ENCODE peak calls at places on chromosome 2, in four cellular contexts. A is K562, M is GM12878, Q is HepG2. O is an unnamed sample.

GRCh38 chr2:189393440-189394111 is 47.7 kb upstream of the WDR75 start:
- DNase-seq in M (no peak), A (no peak), Q (no peak), O (no peak)

GRCh38 chr2:164917296-164917903 is 37.9 kb downstream of the SLC38A11 start:
- DNase-seq in M (no peak), Q (peak; percentile 74), A (no peak), O (peak; percentile 59)

GRCh38 chr2:71064110-71064611 is 4.3 kb upstream of the NAGK start:
- DNase-seq in M (no peak), Q (no peak), A (no peak), O (no peak)

GRCh38 chr2:119350311-119350998 is 16.2 kb downstream of the C2orf76 start:
- DNase-seq in Q (no peak), A (no peak), M (no peak), O (peak; percentile 63)

GRCh38 chr2:37664190-37664751 is 7.2 kb downstream of the CDC42EP3 start:
- DNase-seq in Q (no peak), M (no peak), A (no peak), O (no peak)

GRCh38 chr2:224837558-224837957 is 121.4 kb upstream of the CCDC195 start:
- DNase-seq in Q (no peak), A (no peak), M (no peak), O (no peak)

GRCh38 chr2:20666364-20667150 is at the start of gene GDF7:
- DNase-seq in A (peak; percentile 67), M (no peak), Q (peak; percentile 46), O (peak; percentile 74)

GRCh38 chr2:229564300-229564907 is 150.0 kb downstream of the DNER start:
- DNase-seq in Q (no peak), A (no peak), M (no peak), O (no peak)

GRCh38 chr2:197265931-197266330 is 44.6 kb downstream of the ANKRD44 start:
- DNase-seq in Q (no peak), M (no peak), A (no peak), O (no peak)

GRCh38 chr2:232885264-232885961 is 15.3 kb downstream of the SNORC start:
- DNase-seq in A (no peak), Q (no peak), M (no peak), O (no peak)

GRCh38 chr2:134782792-134783191 is 55.6 kb upstream of the ACMSD start:
- DNase-seq in M (no peak), A (no peak), Q (peak; percentile 73), O (no peak)

GRCh38 chr2:154688373-154688772 is 10.1 kb upstream of the KCNJ3 start:
- DNase-seq in Q (no peak), A (no peak), M (peak; percentile 11), O (no peak)

GRCh38 chr2:241724259-241724974 is 10.0 kb upstream of the D2HGDH start:
- DNase-seq in Q (no peak), A (no peak), M (no peak), O (peak; percentile 71)

GRCh38 chr2:172439509-172439860 is 12.1 kb downstream of the ITGA6 start:
- DNase-seq in A (no peak), Q (no peak), M (no peak), O (no peak)

DNA sequence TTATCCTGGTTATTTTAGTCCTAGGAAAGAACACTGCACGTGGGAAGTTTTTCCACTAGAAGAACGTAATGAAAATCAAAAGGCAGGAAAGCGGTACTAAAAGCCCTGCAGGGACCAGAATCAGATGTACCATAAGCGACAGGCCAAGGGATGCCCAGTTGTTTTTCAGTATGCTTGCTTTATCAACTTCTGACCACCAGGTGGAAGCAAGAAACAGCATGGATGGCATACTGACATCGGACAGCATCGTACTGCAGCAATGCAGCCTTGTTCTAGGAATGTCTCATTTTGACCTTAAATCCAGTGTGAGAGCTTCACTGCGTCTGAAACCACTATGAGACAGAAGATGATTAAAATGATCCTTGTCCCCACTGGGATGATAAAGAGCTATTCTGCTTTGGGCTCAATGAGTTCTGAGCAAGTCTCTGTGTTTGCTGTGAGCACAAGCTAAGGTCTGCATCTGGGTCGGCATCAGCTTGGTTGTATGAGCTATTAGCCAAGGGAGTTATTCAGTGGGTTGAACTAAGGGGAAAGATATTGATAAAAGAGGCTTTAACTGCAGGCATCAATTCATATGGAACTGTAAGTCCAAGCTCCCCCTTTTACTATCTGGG is 54.3 kb downstream of the CDK15 start:
- DNase-seq in Q (peak; percentile 69), A (peak; percentile 41), M (peak; percentile 43), O (peak; percentile 89)
- TF ChIP-seq JUNB in Q (no peak), A (no peak), M (no peak), O (no peak)

GRCh38 chr2:10879624-10880585 is 31.8 kb upstream of the KCNF1 start:
- DNase-seq in A (no peak), Q (no peak), M (no peak), O (peak; percentile 53)
- TF ChIP-seq CTCF in A (no peak), Q (no peak), M (no peak), O (peak; percentile 35)

GRCh38 chr2:45003586-45004568 is 5.4 kb downstream of the SIX2 start:
- DNase-seq in Q (no peak), M (no peak), A (no peak), O (peak; percentile 44)
- TF ChIP-seq EZH2 in Q (no peak), M (no peak), A (no peak), O (peak; percentile 76)

DNA sequence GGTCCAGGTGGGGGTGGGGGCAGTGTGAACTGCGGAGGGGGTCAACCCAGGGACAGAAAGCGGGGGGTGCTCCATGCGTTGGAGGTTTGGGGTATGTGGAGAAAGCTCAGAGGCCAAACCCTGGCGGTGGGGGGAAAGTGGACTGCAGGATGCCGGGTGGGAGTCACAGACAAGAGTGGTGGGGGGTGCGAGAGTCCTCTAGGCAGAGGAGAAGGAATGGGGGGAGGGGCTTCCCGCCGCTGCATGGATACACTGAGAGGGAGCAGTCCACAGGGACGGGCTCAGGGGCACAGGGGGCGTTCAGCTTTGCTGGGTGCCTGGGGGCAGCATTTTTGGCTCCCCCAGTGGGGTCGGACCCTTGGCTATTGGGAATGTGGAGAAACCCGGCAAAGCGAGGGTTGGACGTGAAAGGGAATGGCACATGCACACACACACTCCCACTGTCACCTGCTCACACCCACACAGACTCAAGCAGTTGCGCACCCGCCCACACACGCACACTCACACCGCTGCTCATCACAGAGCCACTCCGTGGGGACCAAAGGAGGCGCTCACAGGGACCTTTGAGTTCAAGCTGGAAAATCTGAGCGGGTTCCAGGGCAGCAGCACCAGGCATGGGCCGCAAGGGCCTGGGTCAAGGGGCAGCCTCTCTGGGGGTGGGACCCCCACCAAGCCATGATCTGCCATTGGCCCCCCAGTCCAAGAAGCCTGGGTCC is 7.7 kb downstream of the GBX2 start:
- DNase-seq in A (no peak), Q (no peak), M (no peak), O (peak; percentile 47)
- TF ChIP-seq JUNB in A (no peak), Q (no peak), M (no peak), O (no peak)

DNA sequence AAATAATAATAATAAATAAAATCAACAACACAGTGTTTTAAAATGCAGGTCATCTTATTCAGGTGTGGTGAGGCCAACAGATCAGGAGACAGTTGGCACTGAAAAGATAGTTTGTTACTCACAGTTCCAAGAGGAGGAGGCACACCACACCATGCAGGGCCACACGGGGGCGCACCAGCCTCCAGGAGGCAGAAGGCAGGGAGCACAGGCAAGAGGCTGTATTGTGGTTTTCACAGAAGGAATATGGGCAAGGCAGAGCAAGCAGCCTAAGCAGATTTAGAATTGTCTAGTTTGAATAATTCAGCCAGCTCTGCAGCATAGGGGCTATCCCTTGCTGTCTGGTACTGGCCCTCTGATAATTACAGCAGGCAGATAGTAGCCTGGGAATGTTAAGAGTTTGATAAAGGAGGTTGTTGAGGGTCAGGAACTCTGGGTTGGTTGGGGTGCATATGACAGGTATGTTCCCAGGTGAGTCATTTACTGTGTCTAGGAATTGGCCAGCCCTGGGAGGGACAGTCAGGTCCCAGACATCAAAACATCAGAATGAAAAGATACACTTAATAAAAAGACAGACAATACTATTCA is 31.3 kb downstream of the KIAA2012 start:
- DNase-seq in Q (peak; percentile 36), M (peak; percentile 13), A (peak; percentile 42), O (peak; percentile 86)
- TF ChIP-seq CTCF in Q (peak; percentile 87), M (peak; percentile 81), A (peak; percentile 73), O (peak; percentile 99)

O was measured in GM23338.